ENCODE peak calls at places on chromosomes 11 and 22, in nine cellular contexts. V is thoracic aorta, I is GM23248, B is body of pancreas, L is colonic mucosa, X is ovary, N is BE2C, K is kidney, E is left lung. J is an unnamed sample.
A peak's percentile ranks its signal among the peaks of the same experiment; 100 is the strongest.

GRCh38 chr11:15006139-15006759 is 34.1 kb upstream of the CALCA start:
- DNase-seq in I (peak; percentile 70), N (no peak), B (no peak), X (no peak), L (no peak), V (no peak), K (no peak), E (no peak), J (no peak)

GRCh38 chr22:31153357-31153756 is 6.6 kb upstream of the RNF185 start:
- DNase-seq in B (no peak), V (no peak), X (no peak), N (no peak), I (no peak), E (no peak), K (no peak), L (no peak), J (no peak)

GRCh38 chr22:49549256-49549655 is 278.4 kb downstream of the BRD1 start:
- DNase-seq in V (no peak), X (no peak), B (peak; percentile 0), K (no peak), I (no peak), E (peak; percentile 41), N (no peak), L (no peak), J (no peak)

GRCh38 chr11:120566176-120566575 is 54.6 kb downstream of the GRIK4 start:
- DNase-seq in X (no peak), E (no peak), N (no peak), B (no peak), K (no peak), L (no peak), I (peak; percentile 26), V (no peak), J (no peak)

GRCh38 chr11:72848846-72849466 is 34.7 kb downstream of the ATG16L2 start:
- DNase-seq in L (no peak), B (peak; percentile 46), E (no peak), N (peak; percentile 48), X (peak; percentile 65), V (no peak), K (no peak), I (peak; percentile 56), J (no peak)

GRCh38 chr11:57905439-57905838 is 118.2 kb upstream of the OR9Q1 start:
- DNase-seq in L (peak; percentile 33), E (no peak), X (no peak), N (no peak), B (no peak), K (no peak), V (no peak), I (no peak), J (no peak)

GRCh38 chr11:122656631-122657101 is 1.1 kb downstream of the UBASH3B start:
- DNase-seq in N (no peak), K (peak; percentile 83), E (peak; percentile 89), B (peak; percentile 44), V (no peak), L (peak; percentile 30), I (peak; percentile 49), X (peak; percentile 20), J (no peak)

GRCh38 chr11:112901904-112902303 is 59.3 kb upstream of the NCAM1 start:
- DNase-seq in B (no peak), I (no peak), L (no peak), K (no peak), N (no peak), V (no peak), X (no peak), E (no peak), J (no peak)

GRCh38 chr11:118870396-118871343 is 13.0 kb upstream of the CXCR5 start:
- DNase-seq in K (peak; percentile 92), X (no peak), N (no peak), E (peak; percentile 71), I (peak; percentile 44), V (no peak), L (peak; percentile 30), B (peak; percentile 48), J (peak; percentile 66)

GRCh38 chr22:50272103-50272782 is 2.1 kb upstream of the MAPK11 start:
- DNase-seq in I (no peak), E (no peak), N (peak; percentile 57), B (no peak), X (no peak), K (no peak), V (no peak), L (no peak), J (no peak)

GRCh38 chr11:128595221-128595620 is 7.9 kb upstream of the ETS1 start:
- DNase-seq in V (no peak), N (no peak), X (no peak), I (peak; percentile 41), B (no peak), L (no peak), E (no peak), K (no peak), J (no peak)

GRCh38 chr22:17664414-17665045 is 26.0 kb downstream of the BCL2L13 start:
- DNase-seq in L (no peak), K (no peak), E (no peak), X (no peak), I (no peak), N (no peak), V (no peak), B (no peak), J (no peak)

GRCh38 chr11:125494601-125494986 is 1.5 kb downstream of the FEZ1 start:
- DNase-seq in B (no peak), N (no peak), I (no peak), L (no peak), K (no peak), E (no peak), X (no peak), V (no peak), J (no peak)

GRCh38 chr22:33194529-33194928 is 136.3 kb upstream of the SYN3 start:
- DNase-seq in V (no peak), I (no peak), L (no peak), K (no peak), E (no peak), X (no peak), B (no peak), N (no peak), J (no peak)

GRCh38 chr11:19800714-19801519 is 88.3 kb downstream of the NAV2 start:
- DNase-seq in L (no peak), I (no peak), V (no peak), B (no peak), E (no peak), X (no peak), K (no peak), N (no peak), J (no peak)

GRCh38 chr11:33920838-33921613 is 29.1 kb upstream of the LMO2 start:
- DNase-seq in B (no peak), V (no peak), E (no peak), L (no peak), X (no peak), I (peak; percentile 44), K (no peak), N (no peak), J (no peak)

GRCh38 chr11:70526116-70527045 is 128.1 kb downstream of the CTTN start:
- DNase-seq in N (peak; percentile 26), L (no peak), K (peak; percentile 49), E (peak; percentile 69), B (no peak), V (no peak), X (no peak), I (no peak), J (no peak)

GRCh38 chr11:33997473-33998347 is 53.8 kb upstream of the CAPRIN1 start:
- DNase-seq in E (no peak), V (no peak), N (peak; percentile 11), K (no peak), L (no peak), X (no peak), I (peak; percentile 12), B (no peak), J (no peak)

GRCh38 chr22:45582955-45583320 is 80.3 kb downstream of the FBLN1 start:
- DNase-seq in K (peak; percentile 44), V (no peak), X (no peak), L (no peak), B (no peak), N (no peak), I (no peak), E (no peak), J (no peak)

GRCh38 chr11:267491-267994 is 10.7 kb upstream of the NLRP6 start:
- DNase-seq in L (peak; percentile 56), N (no peak), X (no peak), B (no peak), I (peak; percentile 29), E (peak; percentile 87), V (no peak), K (peak; percentile 86), J (no peak)
- H3K4me3 ChIP-seq in L (peak overlapping the region; percentile 15), N (no peak overlapping the region), X (no peak overlapping the region), B (no peak overlapping the region), I (no peak overlapping the region), E (no peak overlapping the region), V (peak overlapping the region; percentile 52), K (no peak overlapping the region), J (no peak overlapping the region)

GRCh38 chr11:130904380-130904779 is 11.9 kb downstream of the SNX19 start:
- DNase-seq in L (no peak), I (peak; percentile 45), E (no peak), K (no peak), V (no peak), B (no peak), X (no peak), N (no peak), J (no peak)
- H3K4me1 ChIP-seq in L (no peaks in the 10 kb centered on the region), I (peaks cover 13% of the 10 kb centered on the region), E (no peaks in the 10 kb centered on the region), K (no peaks in the 10 kb centered on the region), V (peaks cover 14% of the 10 kb centered on the region), B (no peaks in the 10 kb centered on the region), X (no peaks in the 10 kb centered on the region), N (no peaks in the 10 kb centered on the region), J (peaks cover 32% of the 10 kb centered on the region)

GRCh38 chr11:96483550-96483949 is 93.7 kb downstream of the JRKL start:
- DNase-seq in I (no peak), L (no peak), B (no peak), E (no peak), K (no peak), X (no peak), N (no peak), V (no peak), J (no peak)
- H3K4me3 ChIP-seq in I (no peak overlapping the region), L (no peak overlapping the region), B (no peak overlapping the region), E (no peak overlapping the region), K (no peak overlapping the region), X (no peak overlapping the region), N (no peak overlapping the region), V (no peak overlapping the region), J (no peak overlapping the region)

GRCh38 chr11:64858467-64859401 is 14.3 kb upstream of the CDC42BPG start:
- DNase-seq in V (no peak), X (no peak), N (no peak), I (no peak), L (no peak), K (peak; percentile 77), B (no peak), E (peak; percentile 85), J (peak; percentile 96)

GRCh38 chr11:64857485-64857884 is 13.0 kb upstream of the CDC42BPG start:
- DNase-seq in X (no peak), E (no peak), L (no peak), B (no peak), K (no peak), V (no peak), I (no peak), N (no peak), J (no peak)

GRCh38 chr11:64861227-64861970 is 16.9 kb upstream of the CDC42BPG start:
- DNase-seq in B (no peak), E (no peak), L (no peak), X (no peak), N (no peak), V (no peak), I (no peak), K (no peak), J (no peak)

GRCh38 chr11:64862914-64863313 is 15.5 kb downstream of the EHD1 start:
- DNase-seq in X (no peak), I (no peak), K (no peak), V (no peak), N (no peak), L (no peak), B (no peak), E (peak; percentile 67), J (no peak)

GRCh38 chr11:64859542-64860414 is 15.3 kb upstream of the CDC42BPG start:
- DNase-seq in K (peak; percentile 76), V (no peak), L (no peak), I (no peak), N (no peak), B (no peak), X (no peak), E (peak; percentile 75), J (no peak)
- H3K4me1 ChIP-seq in K (peaks cover 13% of the 10 kb centered on the region), V (peaks cover 73% of the 10 kb centered on the region), L (peaks cover 48% of the 10 kb centered on the region), I (peaks cover 47% of the 10 kb centered on the region), N (peaks cover 16% of the 10 kb centered on the region), B (peaks cover 39% of the 10 kb centered on the region), X (peaks cover 29% of the 10 kb centered on the region), E (peaks cover 62% of the 10 kb centered on the region), J (peaks cover 87% of the 10 kb centered on the region)